ENCODE peak calls at places on chromosomes 5 and 9, in nine cellular contexts. One of them, this sample, is unnamed.
A peak's percentile ranks its signal among the peaks of the same experiment; 100 is the strongest.

GRCh38 chr9:117377046-117377445 is 37.8 kb downstream of the ASTN2 start:
- DNase-seq in MM.1S: no peak
- DNase-seq in tibial nerve: no peak
- DNase-seq in testis: no peak
- DNase-seq in psoas muscle: no peak
- DNase-seq in suprapubic skin: no peak
- DNase-seq in PC-3: no peak
- DNase-seq in mesenchymal stem cell: no peak
- DNase-seq in keratinocyte: no peak
- DNase-seq in this sample: no peak

GRCh38 chr5:146884230-146884629 is 5.7 kb upstream of the PPP2R2B start:
- DNase-seq in keratinocyte: no peak
- DNase-seq in PC-3: no peak
- DNase-seq in testis: no peak
- DNase-seq in MM.1S: no peak
- DNase-seq in psoas muscle: no peak
- DNase-seq in suprapubic skin: no peak
- DNase-seq in mesenchymal stem cell: no peak
- DNase-seq in tibial nerve: no peak
- DNase-seq in this sample: no peak

GRCh38 chr5:137836997-137837396 is 30.7 kb upstream of the MYOT start:
- DNase-seq in suprapubic skin: no peak
- DNase-seq in PC-3: no peak
- DNase-seq in keratinocyte: no peak
- DNase-seq in psoas muscle: no peak
- DNase-seq in MM.1S: no peak
- DNase-seq in testis: peak; percentile 28
- DNase-seq in mesenchymal stem cell: no peak
- DNase-seq in tibial nerve: no peak
- DNase-seq in this sample: peak; percentile 57

GRCh38 chr5:149618581-149619248 is 37.4 kb downstream of the ARHGEF37 start:
- DNase-seq in MM.1S: peak; percentile 57
- DNase-seq in psoas muscle: no peak
- DNase-seq in PC-3: peak; percentile 91
- DNase-seq in mesenchymal stem cell: peak; percentile 82
- DNase-seq in tibial nerve: no peak
- DNase-seq in keratinocyte: peak; percentile 99
- DNase-seq in testis: peak; percentile 60
- DNase-seq in suprapubic skin: no peak
- DNase-seq in this sample: peak; percentile 69

GRCh38 chr5:132473019-132473531 is 17.5 kb downstream of the IRF1 start:
- DNase-seq in psoas muscle: no peak
- DNase-seq in suprapubic skin: peak; percentile 74
- DNase-seq in PC-3: no peak
- DNase-seq in MM.1S: peak; percentile 75
- DNase-seq in mesenchymal stem cell: no peak
- DNase-seq in keratinocyte: no peak
- DNase-seq in testis: no peak
- DNase-seq in tibial nerve: no peak
- DNase-seq in this sample: no peak

GRCh38 chr5:15574806-15575205 is 74.8 kb downstream of the FBXL7 start:
- DNase-seq in MM.1S: no peak
- DNase-seq in keratinocyte: no peak
- DNase-seq in testis: no peak
- DNase-seq in psoas muscle: no peak
- DNase-seq in suprapubic skin: no peak
- DNase-seq in tibial nerve: no peak
- DNase-seq in PC-3: no peak
- DNase-seq in mesenchymal stem cell: no peak
- DNase-seq in this sample: no peak

GRCh38 chr9:22911632-22912031 is 465.0 kb downstream of the DMRTA1 start:
- DNase-seq in testis: no peak
- DNase-seq in tibial nerve: no peak
- DNase-seq in psoas muscle: no peak
- DNase-seq in PC-3: no peak
- DNase-seq in suprapubic skin: no peak
- DNase-seq in MM.1S: no peak
- DNase-seq in keratinocyte: no peak
- DNase-seq in mesenchymal stem cell: no peak
- DNase-seq in this sample: no peak

GRCh38 chr5:66443462-66444130 is 152.6 kb upstream of the MAST4 start:
- DNase-seq in suprapubic skin: no peak
- DNase-seq in PC-3: no peak
- DNase-seq in MM.1S: no peak
- DNase-seq in keratinocyte: no peak
- DNase-seq in testis: peak; percentile 69
- DNase-seq in psoas muscle: no peak
- DNase-seq in tibial nerve: no peak
- DNase-seq in mesenchymal stem cell: peak; percentile 2
- DNase-seq in this sample: no peak

GRCh38 chr9:4828776-4829175 is 36.0 kb downstream of the RCL1 start:
- DNase-seq in tibial nerve: no peak
- DNase-seq in testis: no peak
- DNase-seq in MM.1S: no peak
- DNase-seq in keratinocyte: no peak
- DNase-seq in suprapubic skin: no peak
- DNase-seq in psoas muscle: no peak
- DNase-seq in mesenchymal stem cell: peak; percentile 63
- DNase-seq in PC-3: peak; percentile 70
- DNase-seq in this sample: no peak

GRCh38 chr9:119811030-119811429 is 441.8 kb upstream of the BRINP1 start:
- DNase-seq in keratinocyte: no peak
- DNase-seq in tibial nerve: no peak
- DNase-seq in MM.1S: no peak
- DNase-seq in psoas muscle: no peak
- DNase-seq in mesenchymal stem cell: peak; percentile 0
- DNase-seq in suprapubic skin: no peak
- DNase-seq in PC-3: no peak
- DNase-seq in testis: no peak
- DNase-seq in this sample: no peak

GRCh38 chr5:44708611-44709010 is 100.1 kb upstream of the MRPS30 start:
- DNase-seq in tibial nerve: no peak
- DNase-seq in MM.1S: no peak
- DNase-seq in testis: no peak
- DNase-seq in psoas muscle: no peak
- DNase-seq in keratinocyte: no peak
- DNase-seq in mesenchymal stem cell: no peak
- DNase-seq in suprapubic skin: no peak
- DNase-seq in PC-3: peak; percentile 79
- DNase-seq in this sample: no peak

GRCh38 chr5:132457371-132458225 is 33.0 kb downstream of the IRF1 start:
- DNase-seq in testis: no peak
- DNase-seq in tibial nerve: no peak
- DNase-seq in MM.1S: no peak
- DNase-seq in mesenchymal stem cell: peak; percentile 99
- DNase-seq in psoas muscle: peak; percentile 78
- DNase-seq in suprapubic skin: peak; percentile 85
- DNase-seq in keratinocyte: no peak
- DNase-seq in PC-3: no peak
- DNase-seq in this sample: peak; percentile 41

GRCh38 chr9:129290606-129291005 is 112.5 kb upstream of the IER5L start:
- DNase-seq in mesenchymal stem cell: no peak
- DNase-seq in PC-3: no peak
- DNase-seq in tibial nerve: peak; percentile 1
- DNase-seq in psoas muscle: no peak
- DNase-seq in keratinocyte: no peak
- DNase-seq in testis: no peak
- DNase-seq in MM.1S: no peak
- DNase-seq in suprapubic skin: no peak
- DNase-seq in this sample: no peak

GRCh38 chr9:101311759-101312420 is 72.9 kb downstream of the BAAT start:
- DNase-seq in suprapubic skin: no peak
- DNase-seq in psoas muscle: no peak
- DNase-seq in testis: no peak
- DNase-seq in keratinocyte: peak; percentile 33
- DNase-seq in tibial nerve: no peak
- DNase-seq in mesenchymal stem cell: peak; percentile 76
- DNase-seq in MM.1S: peak; percentile 83
- DNase-seq in PC-3: peak; percentile 78
- DNase-seq in this sample: peak; percentile 60

GRCh38 chr5:58378613-58379385 is 81.1 kb downstream of the PLK2 start:
- DNase-seq in keratinocyte: no peak
- DNase-seq in PC-3: no peak
- DNase-seq in testis: no peak
- DNase-seq in suprapubic skin: no peak
- DNase-seq in tibial nerve: no peak
- DNase-seq in mesenchymal stem cell: no peak
- DNase-seq in MM.1S: no peak
- DNase-seq in psoas muscle: no peak
- DNase-seq in this sample: no peak

GRCh38 chr5:80369521-80369920 is 38.3 kb upstream of the ZFYVE16 start:
- DNase-seq in psoas muscle: no peak
- DNase-seq in MM.1S: no peak
- DNase-seq in tibial nerve: no peak
- DNase-seq in PC-3: no peak
- DNase-seq in mesenchymal stem cell: no peak
- DNase-seq in keratinocyte: no peak
- DNase-seq in suprapubic skin: no peak
- DNase-seq in testis: no peak
- DNase-seq in this sample: no peak

GRCh38 chr9:127492616-127493015 is 41.3 kb downstream of the LRSAM1 start:
- DNase-seq in mesenchymal stem cell: no peak
- DNase-seq in testis: no peak
- DNase-seq in suprapubic skin: no peak
- DNase-seq in tibial nerve: no peak
- DNase-seq in MM.1S: no peak
- DNase-seq in keratinocyte: no peak
- DNase-seq in PC-3: no peak
- DNase-seq in psoas muscle: no peak
- DNase-seq in this sample: no peak

GRCh38 chr5:56088967-56089829 is 94.4 kb upstream of the IL6ST start:
- DNase-seq in MM.1S: no peak
- DNase-seq in mesenchymal stem cell: peak; percentile 48
- DNase-seq in psoas muscle: no peak
- DNase-seq in testis: no peak
- DNase-seq in keratinocyte: peak; percentile 32
- DNase-seq in PC-3: peak; percentile 55
- DNase-seq in tibial nerve: no peak
- DNase-seq in suprapubic skin: no peak
- DNase-seq in this sample: peak; percentile 56

DNA sequence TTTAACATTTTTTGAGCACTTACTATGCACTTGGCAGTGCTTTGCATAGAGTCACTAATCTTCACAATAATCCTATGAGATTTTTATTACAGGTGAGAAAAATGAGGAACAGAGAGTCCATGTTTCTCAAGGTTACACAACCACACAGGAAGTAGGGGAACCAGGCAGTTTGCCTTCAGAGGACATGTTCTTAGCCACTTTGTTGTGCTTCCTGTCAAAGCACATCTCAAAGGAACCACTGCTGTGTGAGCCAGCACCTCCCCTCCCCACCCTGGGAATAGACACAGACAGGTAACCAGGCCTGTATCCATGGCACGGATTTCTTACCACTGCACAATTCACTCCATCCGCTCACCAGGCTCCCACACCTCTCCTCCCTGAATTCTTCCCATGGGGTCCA is 6.3 kb upstream of the DNAJB5 start:
- DNase-seq in mesenchymal stem cell: no peak
- DNase-seq in tibial nerve: no peak
- DNase-seq in keratinocyte: no peak
- DNase-seq in MM.1S: peak; percentile 31
- DNase-seq in PC-3: no peak
- DNase-seq in testis: no peak
- DNase-seq in suprapubic skin: no peak
- DNase-seq in psoas muscle: no peak
- DNase-seq in this sample: no peak
- H3K4me3 ChIP-seq in mesenchymal stem cell: no peak overlapping the region
- H3K4me3 ChIP-seq in tibial nerve: no peak overlapping the region
- H3K4me3 ChIP-seq in keratinocyte: no peak overlapping the region
- H3K4me3 ChIP-seq in MM.1S: no peak overlapping the region
- H3K4me3 ChIP-seq in PC-3: no peak overlapping the region
- H3K4me3 ChIP-seq in testis: no peak overlapping the region
- H3K4me3 ChIP-seq in suprapubic skin: no peak overlapping the region
- H3K4me3 ChIP-seq in psoas muscle: no peak overlapping the region
- H3K4me3 ChIP-seq in this sample: no peak overlapping the region

GRCh38 chr5:5933651-5934050 is 444.7 kb downstream of the MED10 start:
- DNase-seq in suprapubic skin: no peak
- DNase-seq in testis: no peak
- DNase-seq in PC-3: no peak
- DNase-seq in MM.1S: no peak
- DNase-seq in tibial nerve: no peak
- DNase-seq in psoas muscle: no peak
- DNase-seq in keratinocyte: no peak
- DNase-seq in mesenchymal stem cell: no peak
- DNase-seq in this sample: no peak
- H3K27ac ChIP-seq in suprapubic skin: no peak overlapping the region
- H3K27ac ChIP-seq in testis: no peak overlapping the region
- H3K27ac ChIP-seq in PC-3: no peak overlapping the region
- H3K27ac ChIP-seq in MM.1S: no peak overlapping the region
- H3K27ac ChIP-seq in tibial nerve: no peak overlapping the region
- H3K27ac ChIP-seq in psoas muscle: no peak overlapping the region
- H3K27ac ChIP-seq in keratinocyte: no peak overlapping the region
- H3K27ac ChIP-seq in mesenchymal stem cell: no peak overlapping the region
- H3K27ac ChIP-seq in this sample: no peak overlapping the region

DNA sequence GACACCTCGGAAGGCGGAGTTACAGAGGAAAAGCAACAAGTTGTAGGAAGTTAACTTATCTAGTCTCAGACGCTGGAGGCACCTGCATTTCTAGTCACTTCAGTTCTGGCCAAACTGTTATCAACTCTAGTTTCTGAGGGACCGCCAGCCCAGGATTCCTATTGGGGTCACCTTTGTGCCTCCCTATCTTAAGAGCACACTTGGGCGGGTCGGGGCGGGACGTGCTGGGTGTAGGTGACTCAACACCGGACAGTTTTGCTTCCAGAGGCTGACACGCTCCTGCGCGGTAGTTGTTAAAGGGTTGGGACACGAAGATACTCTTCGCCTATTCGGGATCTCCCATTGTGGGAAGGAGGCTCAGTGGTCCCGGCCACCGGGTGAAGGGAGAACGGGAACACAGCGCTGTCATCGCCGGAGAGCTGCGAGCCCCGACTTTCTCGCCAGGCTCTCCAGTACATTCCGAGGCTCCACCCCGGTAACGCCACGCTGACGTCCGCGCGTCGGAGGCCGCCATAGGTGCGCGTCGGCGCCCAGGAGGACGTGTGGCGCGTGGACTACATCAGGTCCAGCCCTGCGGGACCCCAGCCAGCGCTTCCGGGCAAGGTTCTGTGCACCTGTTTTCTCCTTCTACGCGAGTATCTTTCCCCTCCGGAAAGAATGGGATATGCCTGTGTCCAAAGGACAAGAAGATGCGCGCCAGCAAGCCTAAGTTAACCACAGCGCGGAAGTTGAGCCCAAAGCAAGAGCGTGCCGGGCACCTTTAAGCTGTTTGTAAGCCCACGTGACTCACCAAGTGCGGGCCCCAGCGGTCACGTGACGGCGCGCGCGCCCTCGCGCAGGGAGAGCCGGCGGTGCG is at the start of gene KDM4C:
- DNase-seq in tibial nerve: peak; percentile 92
- DNase-seq in psoas muscle: peak; percentile 90
- DNase-seq in keratinocyte: peak; percentile 54
- DNase-seq in testis: peak; percentile 97
- DNase-seq in mesenchymal stem cell: peak; percentile 96
- DNase-seq in PC-3: peak; percentile 91
- DNase-seq in suprapubic skin: peak; percentile 94
- DNase-seq in MM.1S: peak; percentile 95
- DNase-seq in this sample: peak; percentile 83
- H3K4me3 ChIP-seq in tibial nerve: peak within 1 kb of the TSS; percentile 63
- H3K4me3 ChIP-seq in psoas muscle: peak within 1 kb of the TSS; percentile 98
- H3K4me3 ChIP-seq in keratinocyte: peak within 1 kb of the TSS; percentile 94
- H3K4me3 ChIP-seq in testis: peak within 1 kb of the TSS; percentile 100
- H3K4me3 ChIP-seq in mesenchymal stem cell: peak within 1 kb of the TSS; percentile 91
- H3K4me3 ChIP-seq in PC-3: peak within 1 kb of the TSS; percentile 98
- H3K4me3 ChIP-seq in suprapubic skin: peak within 1 kb of the TSS; percentile 87
- H3K4me3 ChIP-seq in MM.1S: peak within 1 kb of the TSS; percentile 96
- H3K4me3 ChIP-seq in this sample: peak within 1 kb of the TSS; percentile 88

GRCh38 chr9:134383148-134383547 is 56.9 kb downstream of the RXRA start:
- DNase-seq in testis: no peak
- DNase-seq in suprapubic skin: no peak
- DNase-seq in MM.1S: no peak
- DNase-seq in PC-3: no peak
- DNase-seq in psoas muscle: no peak
- DNase-seq in tibial nerve: no peak
- DNase-seq in mesenchymal stem cell: no peak
- DNase-seq in keratinocyte: no peak
- DNase-seq in this sample: no peak
- H3K27ac ChIP-seq in testis: no peak overlapping the region
- H3K27ac ChIP-seq in suprapubic skin: no peak overlapping the region
- H3K27ac ChIP-seq in MM.1S: no peak overlapping the region
- H3K27ac ChIP-seq in PC-3: no peak overlapping the region
- H3K27ac ChIP-seq in psoas muscle: peak overlapping the region; percentile 92
- H3K27ac ChIP-seq in tibial nerve: peak overlapping the region; percentile 61
- H3K27ac ChIP-seq in mesenchymal stem cell: no peak overlapping the region
- H3K27ac ChIP-seq in keratinocyte: no peak overlapping the region
- H3K27ac ChIP-seq in this sample: no peak overlapping the region